ENCODE peak calls at places on chromosomes 13 and 19, in nine cellular contexts. T is HS-27A, E is RCC 7860, F is posterior cingulate gyrus, C is RPMI7951, N is HEK293T, A is lung microvascular endothelial cell, V is tibial nerve, M is iPS-NIHi11. X is an unnamed sample.

GRCh38 chr19:56978023-56978565 is 137.6 kb upstream of the PEG3 start:
- DNase-seq in M (no peak), E (no peak), F (no peak), N (no peak), A (no peak), V (no peak), C (no peak), T (no peak), X (no peak)

GRCh38 chr13:67123165-67123564 is 107.0 kb downstream of the PCDH9 start:
- DNase-seq in C (no peak), E (no peak), T (no peak), V (no peak), F (no peak), M (no peak), N (no peak), A (no peak), X (no peak)

GRCh38 chr13:40200273-40200978 is 466.0 kb downstream of the FOXO1 start:
- DNase-seq in V (no peak), C (no peak), A (no peak), N (no peak), M (no peak), T (no peak), F (no peak), E (peak), X (no peak)

GRCh38 chr13:104318121-104318520 is 1251.9 kb upstream of the SLC10A2 start:
- DNase-seq in F (no peak), N (no peak), E (no peak), V (no peak), T (no peak), A (peak), M (no peak), C (no peak), X (peak)

GRCh38 chr19:30222993-30223865 is 149.0 kb upstream of the ZNF536 start:
- DNase-seq in C (no peak), A (no peak), F (no peak), T (no peak), V (no peak), N (no peak), M (peak), E (no peak), X (no peak)

GRCh38 chr13:44843403-44843802 is 145.9 kb downstream of the NUFIP1 start:
- DNase-seq in E (no peak), T (no peak), F (no peak), A (peak), V (no peak), N (no peak), M (no peak), C (peak), X (no peak)

GRCh38 chr19:50551713-50552187 is 16.5 kb downstream of the LRRC4B start:
- DNase-seq in M (no peak), F (no peak), C (no peak), E (no peak), A (no peak), N (no peak), T (no peak), V (no peak), X (peak)

GRCh38 chr13:109784590-109785140 is 1.7 kb downstream of the IRS2 start:
- DNase-seq in M (peak), F (peak), A (peak), T (no peak), C (peak), N (peak), E (peak), V (peak), X (peak)

GRCh38 chr19:18651738-18652137 is 14.9 kb downstream of the KLHL26 start:
- DNase-seq in C (no peak), V (no peak), M (no peak), A (no peak), T (no peak), E (no peak), N (no peak), F (no peak), X (no peak)

GRCh38 chr19:47891923-47892666 is 6.0 kb upstream of the SULT2A1 start:
- DNase-seq in F (no peak), M (no peak), N (no peak), E (no peak), C (no peak), T (no peak), A (no peak), V (no peak), X (no peak)

GRCh38 chr19:19361075-19361594 is 40.5 kb downstream of the MAU2 start:
- DNase-seq in T (peak), A (peak), N (peak), C (peak), E (peak), F (peak), M (peak), V (peak), X (peak)

GRCh38 chr13:33208290-33208990 is 77.1 kb downstream of the STARD13 start:
- DNase-seq in V (no peak), T (no peak), F (no peak), N (no peak), E (no peak), M (no peak), C (no peak), A (no peak), X (no peak)

GRCh38 chr13:56755181-56755580 is 385.5 kb upstream of the PRR20A start:
- DNase-seq in N (peak), A (no peak), T (no peak), M (peak), F (no peak), V (no peak), C (no peak), E (no peak), X (no peak)

GRCh38 chr13:27283906-27284523 is 13.4 kb downstream of the RASL11A start:
- DNase-seq in E (peak), V (no peak), T (no peak), M (no peak), F (no peak), A (peak), C (peak), N (no peak), X (peak)

GRCh38 chr13:75372923-75373841 is 108.8 kb downstream of the TBC1D4 start:
- DNase-seq in E (no peak), A (peak), V (no peak), M (no peak), F (no peak), T (no peak), C (peak), N (no peak), X (peak)

GRCh38 chr13:34672631-34673030 is 269.4 kb upstream of the NBEA start:
- DNase-seq in N (no peak), F (no peak), M (no peak), V (no peak), C (peak), A (no peak), T (no peak), E (no peak), X (no peak)

GRCh38 chr13:35923347-35923746 is 207.8 kb downstream of the DCLK1 start:
- DNase-seq in N (no peak), C (peak), E (peak), V (no peak), M (no peak), A (peak), F (no peak), T (peak), X (no peak)

GRCh38 chr19:4140237-4140711 is 13.2 kb upstream of the CREB3L3 start:
- DNase-seq in T (no peak), N (peak), E (peak), V (no peak), A (peak), M (peak), C (peak), F (no peak), X (peak)

GRCh38 chr13:26061947-26062346 is 10.1 kb upstream of the SHISA2 start:
- DNase-seq in V (no peak), C (peak), T (no peak), N (no peak), E (peak), M (no peak), A (peak), F (no peak), X (no peak)

GRCh38 chr13:27321619-27322385 is 51.2 kb downstream of the RASL11A start:
- DNase-seq in M (no peak), C (no peak), N (no peak), E (no peak), T (no peak), F (no peak), A (no peak), V (no peak), X (no peak)

GRCh38 chr19:13441810-13442512 is 64.3 kb downstream of the CACNA1A start:
- DNase-seq in T (peak), A (peak), E (no peak), N (peak), V (no peak), C (peak), F (no peak), M (peak), X (no peak)